ENCODE peak calls at places on chromosome 19, in eight cellular contexts. D is CD8-positive, alpha-beta T cell; G is AG04450; O is CD8-positive, alpha-beta memory T cell; U is upper lobe of right lung; F is heart left ventricle; H is esophagus muscularis mucosa; Y is right cardiac atrium. M is an unnamed sample.

GRCh38 chr19:2546128-2547032 is 70.5 kb downstream of the GADD45B start:
- DNase-seq in F (peak; percentile 86), G (no peak), U (peak; percentile 94), Y (peak; percentile 92), D (no peak), H (peak; percentile 96), O (peak; percentile 44), M (peak; percentile 86)

GRCh38 chr19:52600639-52601024 is 30.5 kb downstream of the ZNF701 start:
- DNase-seq in F (peak; percentile 24), O (peak; percentile 51), D (no peak), H (no peak), G (no peak), U (peak; percentile 64), Y (peak; percentile 30), M (no peak)

GRCh38 chr19:52943884-52944643 is 18.6 kb downstream of the ZNF816 start:
- DNase-seq in O (no peak), H (no peak), U (no peak), Y (no peak), F (no peak), G (no peak), D (no peak), M (no peak)

GRCh38 chr19:16376649-16377048 is 52.0 kb downstream of the KLF2 start:
- DNase-seq in H (no peak), O (no peak), D (peak; percentile 68), U (no peak), Y (no peak), G (no peak), F (no peak), M (peak; percentile 52)

GRCh38 chr19:2469102-2469914 is 6.6 kb upstream of the GADD45B start:
- DNase-seq in G (no peak), O (no peak), Y (no peak), D (no peak), U (no peak), F (no peak), H (no peak), M (peak; percentile 71)

GRCh38 chr19:52638601-52639000 is 446 bp upstream of the ZNF83 start:
- DNase-seq in F (peak; percentile 41), H (no peak), D (no peak), Y (peak; percentile 50), U (no peak), G (peak; percentile 30), O (no peak), M (no peak)

GRCh38 chr19:42544146-42544545 is 15.9 kb upstream of the CEACAM1 start:
- DNase-seq in U (no peak), O (no peak), H (no peak), D (no peak), G (no peak), Y (no peak), F (no peak), M (no peak)

GRCh38 chr19:2478756-2479555 is 3.0 kb downstream of the GADD45B start:
- DNase-seq in F (peak; percentile 84), D (peak; percentile 85), H (peak; percentile 95), O (peak; percentile 83), U (peak; percentile 90), G (no peak), Y (peak; percentile 89), M (no peak)

GRCh38 chr19:13117176-13117771 is 734 bp upstream of the TRMT1 start:
- DNase-seq in U (no peak), G (no peak), F (no peak), O (no peak), D (no peak), H (no peak), Y (no peak), M (no peak)

GRCh38 chr19:14103310-14103709 is 12.8 kb upstream of the SAMD1 start:
- DNase-seq in F (no peak), O (no peak), H (no peak), Y (no peak), U (no peak), D (no peak), G (no peak), M (no peak)

GRCh38 chr19:8499048-8499833 is 3.2 kb downstream of the PRAM1 start:
- DNase-seq in H (no peak), U (no peak), G (no peak), O (no peak), F (no peak), D (no peak), Y (no peak), M (no peak)

GRCh38 chr19:43502419-43502976 is 2.0 kb downstream of the PHLDB3 start:
- DNase-seq in U (no peak), G (no peak), O (no peak), Y (no peak), D (no peak), F (no peak), H (no peak), M (no peak)

GRCh38 chr19:848457-848921 is 3.6 kb upstream of the ELANE start:
- DNase-seq in U (no peak), G (no peak), O (no peak), H (no peak), Y (peak; percentile 62), F (no peak), D (no peak), M (peak; percentile 50)

GRCh38 chr19:23822735-23823134 is 64.0 kb upstream of the ZNF681 start:
- DNase-seq in Y (no peak), O (no peak), D (no peak), H (no peak), G (no peak), F (no peak), U (no peak), M (no peak)

GRCh38 chr19:16383584-16384161 is 59.0 kb downstream of the KLF2 start:
- DNase-seq in F (no peak), Y (no peak), D (no peak), G (no peak), U (no peak), H (no peak), O (no peak), M (no peak)

GRCh38 chr19:10283786-10284540 is 2.8 kb upstream of the ICAM4 start:
- DNase-seq in G (no peak), Y (no peak), U (no peak), O (no peak), D (no peak), H (no peak), F (no peak), M (no peak)

GRCh38 chr19:5339950-5340636 is 519 bp downstream of the PTPRS start:
- DNase-seq in D (no peak), Y (peak; percentile 32), F (no peak), H (no peak), G (no peak), O (no peak), U (no peak), M (peak; percentile 70)

DNA sequence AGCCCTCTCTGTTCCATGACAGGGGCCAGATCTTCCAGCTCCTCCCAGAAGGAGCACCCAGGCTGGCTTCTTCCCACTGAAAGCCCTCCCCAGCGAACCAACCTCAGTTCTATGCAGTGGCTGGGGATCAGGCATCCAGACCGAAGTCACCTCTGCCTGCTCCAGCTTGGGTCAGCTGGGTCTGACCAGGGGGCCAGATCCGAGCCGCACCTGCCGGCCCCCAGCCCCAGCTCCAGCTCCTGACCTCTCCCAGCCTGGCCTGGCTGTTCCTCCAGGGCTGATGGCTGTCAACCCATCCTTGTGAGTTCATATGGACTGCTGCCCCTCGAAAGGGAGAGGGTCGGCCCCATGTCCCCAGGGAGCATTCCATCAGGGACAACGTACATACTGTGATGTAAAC is 8.0 kb downstream of the TSSK6 start:
- DNase-seq in D (no peak), H (no peak), O (no peak), Y (no peak), F (no peak), U (no peak), G (no peak), M (no peak)
- H3K27ac ChIP-seq in D (no peak overlapping the region), H (no peak overlapping the region), O (no peak overlapping the region), Y (no peak overlapping the region), F (no peak overlapping the region), U (no peak overlapping the region), G (no peak overlapping the region), M (no peak overlapping the region)

GRCh38 chr19:20776083-20777076 is at the start of gene ZNF66:
- DNase-seq in Y (peak; percentile 97), D (peak; percentile 95), U (peak; percentile 95), O (peak; percentile 96), H (peak; percentile 99), F (peak; percentile 96), G (peak; percentile 93), M (peak; percentile 99)
- H3K27ac ChIP-seq in Y (peak within 1 kb of the TSS; percentile 76), D (peak within 1 kb of the TSS; percentile 89), U (peak within 1 kb of the TSS; percentile 70), O (peak within 1 kb of the TSS; percentile 89), H (peak within 1 kb of the TSS; percentile 56), F (peak within 1 kb of the TSS; percentile 11), G (peak within 1 kb of the TSS; percentile 57), M (peak within 1 kb of the TSS; percentile 82)

GRCh38 chr19:33419763-33420080 is 46.2 kb downstream of the CEBPG start:
- DNase-seq in O (no peak), H (no peak), U (no peak), D (no peak), Y (no peak), G (no peak), F (no peak), M (no peak)
- H3K27ac ChIP-seq in O (no peak overlapping the region), H (no peak overlapping the region), U (no peak overlapping the region), D (no peak overlapping the region), Y (no peak overlapping the region), G (no peak overlapping the region), F (no peak overlapping the region), M (no peak overlapping the region)

GRCh38 chr19:20171285-20171684 is 4.3 kb downstream of the ZNF486 start:
- DNase-seq in H (no peak), D (no peak), F (no peak), U (no peak), G (no peak), Y (no peak), O (no peak), M (no peak)

GRCh38 chr19:20165971-20166592 is 932 bp upstream of the ZNF486 start:
- DNase-seq in G (no peak), O (no peak), Y (no peak), D (no peak), F (no peak), U (no peak), H (no peak), M (no peak)

GRCh38 chr19:20164456-20164855 is 2.6 kb upstream of the ZNF486 start:
- DNase-seq in Y (no peak), G (no peak), O (no peak), U (no peak), F (no peak), H (no peak), D (no peak), M (no peak)

GRCh38 chr19:20162821-20163220 is 4.2 kb upstream of the ZNF486 start:
- DNase-seq in G (no peak), O (no peak), U (no peak), Y (no peak), H (no peak), D (no peak), F (no peak), M (no peak)

GRCh38 chr19:20167020-20167644 is at the start of gene ZNF486:
- DNase-seq in G (peak; percentile 91), F (peak; percentile 95), O (peak; percentile 97), U (peak; percentile 94), Y (peak; percentile 97), D (peak; percentile 92), H (peak; percentile 99), M (peak; percentile 97)
- H3K27ac ChIP-seq in G (peak within 1 kb of the TSS; percentile 84), F (peak within 1 kb of the TSS; percentile 53), O (peak within 1 kb of the TSS; percentile 71), U (peak within 1 kb of the TSS; percentile 78), Y (peak within 1 kb of the TSS; percentile 87), D (peak within 1 kb of the TSS; percentile 54), H (peak within 1 kb of the TSS; percentile 74), M (peak within 1 kb of the TSS; percentile 73)

M was measured in cardiac muscle cell.